ENCODE peak calls at places on chromosomes 2 and 18, in six cellular contexts. Q is MM.1S, Y is cardiac muscle cell, S is ascending aorta, K is A549, M is HCT116. T is an unnamed sample.

GRCh38 chr2:63055510-63056308 is 5.1 kb downstream of the OTX1 start:
- DNase-seq in Q (no peak), Y (no peak), S (no peak), K (no peak), M (no peak), T (no peak)

GRCh38 chr18:50797147-50797546 is 22.7 kb downstream of the MRO start:
- DNase-seq in Q (no peak), Y (no peak), S (no peak), K (no peak), M (no peak), T (no peak)

GRCh38 chr2:109081374-109081773 is 47.6 kb upstream of the SH3RF3 start:
- DNase-seq in Q (no peak), Y (no peak), S (no peak), K (no peak), M (no peak), T (no peak)

GRCh38 chr2:236162804-236163482 is 5.2 kb downstream of the GBX2 start:
- DNase-seq in Q (no peak), Y (no peak), S (no peak), K (no peak), M (no peak), T (no peak)

GRCh38 chr2:85741811-85742507 is 11.8 kb upstream of the ATOH8 start:
- DNase-seq in Q (no peak), Y (peak; percentile 92), S (peak; percentile 78), K (peak; percentile 92), M (no peak), T (no peak)

GRCh38 chr2:190467575-190468083 is 59.5 kb downstream of the MFSD6 start:
- DNase-seq in Q (no peak), Y (no peak), S (no peak), K (no peak), M (no peak), T (no peak)

GRCh38 chr2:207248702-207249355 is 83.1 kb upstream of the KLF7 start:
- DNase-seq in Q (no peak), Y (no peak), S (no peak), K (no peak), M (no peak), T (no peak)

GRCh38 chr2:10864888-10865551 is 46.7 kb upstream of the KCNF1 start:
- DNase-seq in Q (peak; percentile 92), Y (no peak), S (no peak), K (no peak), M (no peak), T (no peak)

GRCh38 chr18:61845212-61845611 is 47.6 kb downstream of the RNF152 start:
- DNase-seq in Q (no peak), Y (no peak), S (no peak), K (no peak), M (no peak), T (peak; percentile 4)

GRCh38 chr2:48870503-48870902 is 115.0 kb upstream of the LHCGR start:
- DNase-seq in Q (no peak), Y (no peak), S (no peak), K (no peak), M (no peak), T (no peak)

GRCh38 chr2:213104089-213104902 is 47.1 kb downstream of the IKZF2 start:
- DNase-seq in Q (no peak), Y (peak; percentile 67), S (no peak), K (no peak), M (no peak), T (no peak)
- H3K4me3 ChIP-seq in Q (no peak overlapping the region), Y (peak overlapping the region; percentile 5), S (no peak overlapping the region), K (no peak overlapping the region), M (no peak overlapping the region), T (no peak overlapping the region)

GRCh38 chr2:71282493-71282892 is 49.1 kb upstream of the ZNF638 start:
- DNase-seq in Q (peak; percentile 31), Y (peak; percentile 14), S (no peak), K (peak; percentile 41), M (no peak), T (no peak)
- TF ChIP-seq CTCF in Q (peak; percentile 41), Y (peak; percentile 13), S (no peak), K (peak; percentile 36), M (peak; percentile 19), T (peak; percentile 47)

GRCh38 chr2:174593574-174594203 is 3.9 kb downstream of the WIPF1 start:
- DNase-seq in Q (peak; percentile 97), Y (peak; percentile 89), S (no peak), K (no peak), M (no peak), T (no peak)
- H3K4me3 ChIP-seq in Q (peak overlapping the region; percentile 57), Y (no peak overlapping the region), S (peak overlapping the region; percentile 9), K (no peak overlapping the region), M (no peak overlapping the region), T (no peak overlapping the region)

DNA sequence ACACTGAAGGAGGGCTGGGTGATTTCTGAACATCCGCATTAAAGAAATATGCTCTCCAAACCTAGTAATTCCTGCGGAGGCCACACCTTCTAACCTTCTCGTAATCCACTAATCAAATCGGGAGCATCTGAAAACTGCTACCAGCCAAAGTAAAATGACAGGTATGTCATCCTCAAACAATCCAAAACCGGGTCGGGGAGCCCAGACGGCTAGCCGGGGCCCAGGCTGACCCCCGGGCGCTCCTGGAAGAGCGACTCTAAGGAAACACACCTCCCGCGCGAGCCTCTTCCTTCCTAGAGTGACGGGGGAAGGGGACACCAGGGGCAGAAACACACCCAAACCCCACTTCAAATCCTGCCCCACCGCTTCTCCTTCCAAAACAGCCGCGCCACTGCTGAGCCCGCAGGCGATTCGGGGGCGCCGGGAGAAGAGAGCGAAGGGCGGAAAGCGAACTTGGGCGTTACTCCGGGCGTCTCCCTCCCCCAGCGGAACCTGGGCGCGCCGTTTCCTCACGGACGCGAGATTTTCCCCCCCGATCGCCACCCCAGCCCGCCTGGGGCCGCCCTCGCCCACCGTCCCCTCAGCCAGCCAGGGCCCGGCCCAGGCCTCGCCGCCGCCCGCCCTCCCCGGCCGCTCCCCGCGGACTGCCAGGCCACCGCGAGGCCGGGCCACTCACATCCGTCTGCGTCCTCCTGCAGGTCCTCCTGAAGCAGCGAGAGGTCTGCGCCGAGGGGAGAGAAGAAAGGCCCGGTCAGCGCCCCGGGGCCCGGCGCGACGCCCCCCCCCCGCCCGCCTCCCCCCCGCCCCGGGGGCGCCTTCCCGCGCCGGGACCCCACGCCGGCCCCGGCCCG is 584 bp downstream of the PPP4R1 start:
- DNase-seq in Q (peak; percentile 40), Y (peak; percentile 63), S (no peak), K (peak; percentile 52), M (no peak), T (no peak)
- TF ChIP-seq CTCF in Q (no peak), Y (no peak), S (no peak), K (no peak), M (no peak), T (peak; percentile 6)

GRCh38 chr18:31219395-31219794 is 56.7 kb upstream of the DSC1 start:
- DNase-seq in Q (peak; percentile 32), Y (no peak), S (no peak), K (no peak), M (no peak), T (no peak)

GRCh38 chr18:31227497-31228229 is 65.0 kb upstream of the DSC1 start:
- DNase-seq in Q (no peak), Y (peak; percentile 2), S (no peak), K (no peak), M (no peak), T (no peak)

GRCh38 chr18:31225668-31226067 is 63.0 kb upstream of the DSC1 start:
- DNase-seq in Q (no peak), Y (peak; percentile 67), S (no peak), K (peak; percentile 44), M (no peak), T (no peak)

GRCh38 chr18:31218671-31219383 is 56.2 kb upstream of the DSC1 start:
- DNase-seq in Q (no peak), Y (no peak), S (no peak), K (no peak), M (no peak), T (no peak)

GRCh38 chr18:31223371-31223770 is 60.7 kb upstream of the DSC1 start:
- DNase-seq in Q (no peak), Y (no peak), S (no peak), K (no peak), M (no peak), T (no peak)
- H3K4me3 ChIP-seq in Q (no peak overlapping the region), Y (no peak overlapping the region), S (no peak overlapping the region), K (no peak overlapping the region), M (no peak overlapping the region), T (no peak overlapping the region)

DNA sequence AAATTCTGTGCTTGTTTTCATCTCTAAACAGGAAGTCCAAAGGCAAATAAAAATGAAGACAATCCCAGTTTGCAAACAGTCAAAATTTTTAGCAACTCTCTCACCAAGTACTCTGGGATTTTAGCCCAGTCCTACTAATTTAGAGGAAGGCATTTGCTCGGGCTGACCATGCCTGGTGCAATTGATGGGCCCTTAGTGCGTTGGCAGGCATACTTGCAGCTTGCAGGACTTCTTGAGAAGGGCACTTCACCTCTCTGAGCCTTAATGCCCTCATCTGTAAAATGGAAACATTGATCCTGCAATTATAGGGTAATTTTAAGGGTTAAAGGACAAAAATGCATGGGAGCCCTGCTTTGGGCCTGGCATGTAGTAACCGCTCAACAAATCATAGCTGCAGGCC is 114.0 kb upstream of the SPRED2 start:
- DNase-seq in Q (no peak), Y (no peak), S (no peak), K (no peak), M (no peak), T (no peak)
- TF ChIP-seq CTCF in Q (no peak), Y (no peak), S (no peak), K (no peak), M (no peak), T (no peak)

DNA sequence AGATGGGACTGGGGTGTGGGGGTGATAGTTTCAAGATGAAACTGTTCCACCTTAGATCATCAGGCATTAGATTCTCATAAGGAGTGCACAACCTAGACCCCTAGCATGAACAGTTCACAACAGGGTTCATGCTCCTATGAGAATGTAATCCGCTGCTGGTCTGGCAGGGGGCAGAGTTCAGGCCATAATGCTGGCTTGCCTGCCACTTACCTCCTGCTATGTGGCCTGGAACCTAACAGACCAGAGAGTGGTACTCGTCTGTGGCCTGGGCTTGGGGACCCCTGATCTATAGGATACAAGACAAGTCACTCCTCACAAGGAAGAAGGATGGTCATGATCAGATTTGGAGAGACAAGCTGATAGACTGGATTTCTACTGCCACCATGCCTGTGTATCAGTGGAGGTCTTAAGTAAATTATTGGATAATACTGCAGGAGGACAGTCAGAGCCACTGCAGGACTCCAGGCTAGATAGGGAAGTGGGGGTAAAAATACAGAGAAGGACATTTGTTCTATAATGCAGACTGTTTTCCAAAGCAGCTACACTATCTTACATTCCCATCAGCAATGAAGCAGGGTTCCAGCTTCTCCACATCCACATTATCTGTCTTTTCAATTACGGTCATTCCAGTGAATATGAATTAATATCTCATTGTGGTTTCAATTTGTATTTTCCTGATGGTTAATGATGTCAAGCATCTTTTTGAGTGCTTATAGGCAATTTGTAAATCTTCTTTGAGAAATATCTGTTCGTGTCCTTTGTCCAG is 28.8 kb upstream of the APOB start:
- DNase-seq in Q (no peak), Y (no peak), S (no peak), K (no peak), M (no peak), T (no peak)
- H3K4me3 ChIP-seq in Q (no peak overlapping the region), Y (no peak overlapping the region), S (no peak overlapping the region), K (no peak overlapping the region), M (no peak overlapping the region), T (no peak overlapping the region)

GRCh38 chr2:75481041-75481836 is 79.5 kb downstream of the EVA1A start:
- DNase-seq in Q (no peak), Y (peak; percentile 62), S (no peak), K (peak; percentile 52), M (peak; percentile 10), T (peak; percentile 85)
- TF ChIP-seq CTCF in Q (no peak), Y (peak; percentile 58), S (no peak), K (peak; percentile 32), M (no peak), T (peak; percentile 57)